ENCODE peak calls at places on chromosomes 12 and 14, in ten cellular contexts. One of them, this sample, is unnamed.

GRCh38 chr14:32709072-32709471 is 229.6 kb upstream of the NPAS3 start:
- DNase-seq in psoas muscle: no peak
- DNase-seq in AG04450: peak
- DNase-seq in body of pancreas: no peak
- DNase-seq in AG10803: peak
- DNase-seq in HFF-Myc: no peak
- DNase-seq in colonic mucosa: no peak
- DNase-seq in lower leg skin: no peak
- DNase-seq in stomach: no peak
- DNase-seq in AG04449: no peak
- DNase-seq in this sample: no peak

GRCh38 chr14:23579739-23580138 is 1.1 kb upstream of the JPH4 start:
- DNase-seq in psoas muscle: no peak
- DNase-seq in AG04450: no peak
- DNase-seq in body of pancreas: no peak
- DNase-seq in AG10803: no peak
- DNase-seq in HFF-Myc: no peak
- DNase-seq in colonic mucosa: no peak
- DNase-seq in lower leg skin: no peak
- DNase-seq in stomach: no peak
- DNase-seq in AG04449: no peak
- DNase-seq in this sample: no peak

GRCh38 chr12:116818341-116818856 is 62.8 kb downstream of the HRK start:
- DNase-seq in psoas muscle: no peak
- DNase-seq in AG04450: no peak
- DNase-seq in body of pancreas: peak
- DNase-seq in AG10803: peak
- DNase-seq in HFF-Myc: no peak
- DNase-seq in colonic mucosa: peak
- DNase-seq in lower leg skin: no peak
- DNase-seq in stomach: peak
- DNase-seq in AG04449: no peak
- DNase-seq in this sample: no peak

GRCh38 chr12:54228471-54228870 is 39.7 kb upstream of the SMUG1 start:
- DNase-seq in psoas muscle: no peak
- DNase-seq in AG04450: no peak
- DNase-seq in body of pancreas: no peak
- DNase-seq in AG10803: no peak
- DNase-seq in HFF-Myc: no peak
- DNase-seq in colonic mucosa: no peak
- DNase-seq in lower leg skin: no peak
- DNase-seq in stomach: no peak
- DNase-seq in AG04449: no peak
- DNase-seq in this sample: no peak

GRCh38 chr14:72560331-72560730 is 333.6 kb downstream of the DPF3 start:
- DNase-seq in psoas muscle: no peak
- DNase-seq in AG04450: no peak
- DNase-seq in body of pancreas: no peak
- DNase-seq in AG10803: no peak
- DNase-seq in HFF-Myc: no peak
- DNase-seq in colonic mucosa: no peak
- DNase-seq in lower leg skin: no peak
- DNase-seq in stomach: peak
- DNase-seq in AG04449: no peak
- DNase-seq in this sample: no peak

GRCh38 chr14:100222219-100223093 is 16.5 kb upstream of the YY1 start:
- DNase-seq in psoas muscle: no peak
- DNase-seq in AG04450: no peak
- DNase-seq in body of pancreas: no peak
- DNase-seq in AG10803: no peak
- DNase-seq in HFF-Myc: no peak
- DNase-seq in colonic mucosa: no peak
- DNase-seq in lower leg skin: no peak
- DNase-seq in stomach: no peak
- DNase-seq in AG04449: no peak
- DNase-seq in this sample: no peak

GRCh38 chr14:32350020-32350419 is 20.9 kb downstream of the AKAP6 start:
- DNase-seq in psoas muscle: no peak
- DNase-seq in AG04450: no peak
- DNase-seq in body of pancreas: no peak
- DNase-seq in AG10803: no peak
- DNase-seq in HFF-Myc: no peak
- DNase-seq in colonic mucosa: no peak
- DNase-seq in lower leg skin: no peak
- DNase-seq in stomach: no peak
- DNase-seq in AG04449: no peak
- DNase-seq in this sample: peak

GRCh38 chr14:23984891-23985607 is 3.7 kb upstream of the DHRS4L2 start:
- DNase-seq in psoas muscle: no peak
- DNase-seq in AG04450: peak
- DNase-seq in body of pancreas: no peak
- DNase-seq in AG10803: peak
- DNase-seq in HFF-Myc: peak
- DNase-seq in colonic mucosa: no peak
- DNase-seq in lower leg skin: no peak
- DNase-seq in stomach: peak
- DNase-seq in AG04449: peak
- DNase-seq in this sample: no peak

GRCh38 chr14:56135001-56135400 is 16.8 kb downstream of the PELI2 start:
- DNase-seq in psoas muscle: no peak
- DNase-seq in AG04450: no peak
- DNase-seq in body of pancreas: peak
- DNase-seq in AG10803: no peak
- DNase-seq in HFF-Myc: no peak
- DNase-seq in colonic mucosa: no peak
- DNase-seq in lower leg skin: no peak
- DNase-seq in stomach: peak
- DNase-seq in AG04449: no peak
- DNase-seq in this sample: no peak

GRCh38 chr12:26736563-26737486 is 96.2 kb downstream of the ITPR2 start:
- DNase-seq in psoas muscle: no peak
- DNase-seq in AG04450: no peak
- DNase-seq in body of pancreas: no peak
- DNase-seq in AG10803: no peak
- DNase-seq in HFF-Myc: no peak
- DNase-seq in colonic mucosa: no peak
- DNase-seq in lower leg skin: no peak
- DNase-seq in stomach: no peak
- DNase-seq in AG04449: no peak
- DNase-seq in this sample: no peak

GRCh38 chr12:95215925-95216324 is 1.3 kb downstream of the FGD6 start:
- DNase-seq in psoas muscle: no peak
- DNase-seq in AG04450: no peak
- DNase-seq in body of pancreas: no peak
- DNase-seq in AG10803: peak
- DNase-seq in HFF-Myc: no peak
- DNase-seq in colonic mucosa: no peak
- DNase-seq in lower leg skin: no peak
- DNase-seq in stomach: no peak
- DNase-seq in AG04449: no peak
- DNase-seq in this sample: no peak

GRCh38 chr12:95216704-95217376 is 427 bp downstream of the FGD6 start:
- DNase-seq in psoas muscle: no peak
- DNase-seq in AG04450: no peak
- DNase-seq in body of pancreas: no peak
- DNase-seq in AG10803: no peak
- DNase-seq in HFF-Myc: no peak
- DNase-seq in colonic mucosa: no peak
- DNase-seq in lower leg skin: no peak
- DNase-seq in stomach: no peak
- DNase-seq in AG04449: no peak
- DNase-seq in this sample: no peak

GRCh38 chr12:95218852-95219171 is 1.2 kb downstream of the VEZT start:
- DNase-seq in psoas muscle: no peak
- DNase-seq in AG04450: no peak
- DNase-seq in body of pancreas: no peak
- DNase-seq in AG10803: no peak
- DNase-seq in HFF-Myc: no peak
- DNase-seq in colonic mucosa: peak
- DNase-seq in lower leg skin: no peak
- DNase-seq in stomach: no peak
- DNase-seq in AG04449: no peak
- DNase-seq in this sample: no peak

GRCh38 chr12:95218164-95218851 is 701 bp downstream of the VEZT start:
- DNase-seq in psoas muscle: no peak
- DNase-seq in AG04450: no peak
- DNase-seq in body of pancreas: no peak
- DNase-seq in AG10803: peak
- DNase-seq in HFF-Myc: no peak
- DNase-seq in colonic mucosa: peak
- DNase-seq in lower leg skin: no peak
- DNase-seq in stomach: no peak
- DNase-seq in AG04449: no peak
- DNase-seq in this sample: no peak

GRCh38 chr12:95217377-95218163 is at the start of the genes FGD6 and VEZT:
- DNase-seq in psoas muscle: peak
- DNase-seq in AG04450: peak
- DNase-seq in body of pancreas: peak
- DNase-seq in AG10803: peak
- DNase-seq in HFF-Myc: peak
- DNase-seq in colonic mucosa: peak
- DNase-seq in lower leg skin: peak
- DNase-seq in stomach: peak
- DNase-seq in AG04449: peak
- DNase-seq in this sample: peak
- TF ChIP-seq CTCF in psoas muscle: peak
- TF ChIP-seq CTCF in AG04450: peak
- TF ChIP-seq CTCF in body of pancreas: peak
- TF ChIP-seq CTCF in AG10803: peak
- TF ChIP-seq CTCF in HFF-Myc: peak
- TF ChIP-seq CTCF in colonic mucosa: peak
- TF ChIP-seq CTCF in lower leg skin: no peak
- TF ChIP-seq CTCF in stomach: peak
- TF ChIP-seq CTCF in AG04449: peak
- TF ChIP-seq CTCF in this sample: peak

DNA sequence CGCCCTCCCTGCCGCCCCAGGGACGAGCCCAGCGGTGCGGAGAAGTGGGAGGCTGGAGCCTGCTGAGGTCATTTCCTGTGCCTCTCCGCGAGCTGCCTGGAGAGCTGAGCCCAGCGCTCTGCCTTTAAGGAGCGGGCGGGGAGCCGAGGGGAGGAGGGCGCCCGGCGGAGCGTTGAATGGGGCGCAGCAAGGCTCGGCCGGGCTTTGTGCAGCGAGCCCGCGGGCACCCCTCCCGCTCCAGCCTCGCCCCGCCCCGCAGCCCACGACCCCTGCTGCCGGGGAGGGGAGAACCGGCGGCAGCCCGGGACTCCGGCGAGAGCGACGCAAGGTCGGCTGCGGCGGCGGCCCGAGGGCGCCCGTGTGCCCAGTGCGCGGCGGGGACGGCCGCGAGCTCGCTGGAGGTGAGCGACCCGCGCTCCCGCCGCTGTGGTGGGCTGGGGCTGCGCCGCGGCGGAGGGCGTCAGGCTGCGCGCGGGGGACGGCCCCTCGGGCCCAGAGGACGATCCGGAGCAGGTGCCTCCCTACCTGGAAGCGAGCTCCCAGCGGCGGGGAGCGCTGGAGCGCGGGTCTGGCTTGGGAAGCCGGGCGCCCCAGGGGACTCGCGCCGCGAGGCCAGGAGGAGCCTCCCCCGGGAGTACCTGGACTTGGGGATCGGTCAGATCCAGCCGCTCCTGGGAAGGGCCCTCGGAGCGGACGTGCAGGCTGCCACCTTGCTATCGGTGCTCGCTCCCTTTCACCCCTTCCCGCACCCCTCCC is at the start of gene PLEKHH1:
- DNase-seq in psoas muscle: peak
- DNase-seq in AG04450: no peak
- DNase-seq in body of pancreas: peak
- DNase-seq in AG10803: peak
- DNase-seq in HFF-Myc: no peak
- DNase-seq in colonic mucosa: peak
- DNase-seq in lower leg skin: peak
- DNase-seq in stomach: peak
- DNase-seq in AG04449: no peak
- DNase-seq in this sample: no peak
- H3K4me3 ChIP-seq in psoas muscle: peak
- H3K4me3 ChIP-seq in AG04450: peak
- H3K4me3 ChIP-seq in body of pancreas: peak
- H3K4me3 ChIP-seq in AG10803: peak
- H3K4me3 ChIP-seq in HFF-Myc: peak
- H3K4me3 ChIP-seq in colonic mucosa: peak
- H3K4me3 ChIP-seq in lower leg skin: peak
- H3K4me3 ChIP-seq in stomach: peak
- H3K4me3 ChIP-seq in AG04449: peak
- H3K4me3 ChIP-seq in this sample: peak

GRCh38 chr12:57009949-57010626 is 3.7 kb upstream of the ZBTB39 start:
- DNase-seq in psoas muscle: no peak
- DNase-seq in AG04450: no peak
- DNase-seq in body of pancreas: no peak
- DNase-seq in AG10803: no peak
- DNase-seq in HFF-Myc: no peak
- DNase-seq in colonic mucosa: no peak
- DNase-seq in lower leg skin: no peak
- DNase-seq in stomach: no peak
- DNase-seq in AG04449: no peak
- DNase-seq in this sample: no peak

GRCh38 chr12:57011438-57012424 is 4.6 kb downstream of the TAC3 start:
- DNase-seq in psoas muscle: no peak
- DNase-seq in AG04450: no peak
- DNase-seq in body of pancreas: no peak
- DNase-seq in AG10803: no peak
- DNase-seq in HFF-Myc: no peak
- DNase-seq in colonic mucosa: no peak
- DNase-seq in lower leg skin: no peak
- DNase-seq in stomach: no peak
- DNase-seq in AG04449: no peak
- DNase-seq in this sample: no peak

GRCh38 chr12:57010627-57011224 is 4.4 kb upstream of the ZBTB39 start:
- DNase-seq in psoas muscle: no peak
- DNase-seq in AG04450: no peak
- DNase-seq in body of pancreas: no peak
- DNase-seq in AG10803: no peak
- DNase-seq in HFF-Myc: no peak
- DNase-seq in colonic mucosa: no peak
- DNase-seq in lower leg skin: no peak
- DNase-seq in stomach: no peak
- DNase-seq in AG04449: no peak
- DNase-seq in this sample: no peak

GRCh38 chr12:57016348-57016747 is at the start of gene TAC3:
- DNase-seq in psoas muscle: no peak
- DNase-seq in AG04450: no peak
- DNase-seq in body of pancreas: no peak
- DNase-seq in AG10803: no peak
- DNase-seq in HFF-Myc: no peak
- DNase-seq in colonic mucosa: no peak
- DNase-seq in lower leg skin: no peak
- DNase-seq in stomach: no peak
- DNase-seq in AG04449: no peak
- DNase-seq in this sample: no peak

GRCh38 chr12:57012600-57013465 is 3.5 kb downstream of the TAC3 start:
- DNase-seq in psoas muscle: no peak
- DNase-seq in AG04450: no peak
- DNase-seq in body of pancreas: no peak
- DNase-seq in AG10803: no peak
- DNase-seq in HFF-Myc: no peak
- DNase-seq in colonic mucosa: no peak
- DNase-seq in lower leg skin: no peak
- DNase-seq in stomach: no peak
- DNase-seq in AG04449: no peak
- DNase-seq in this sample: peak
- TF ChIP-seq CTCF in psoas muscle: no peak
- TF ChIP-seq CTCF in AG04450: no peak
- TF ChIP-seq CTCF in body of pancreas: no peak
- TF ChIP-seq CTCF in AG10803: peak
- TF ChIP-seq CTCF in HFF-Myc: peak
- TF ChIP-seq CTCF in colonic mucosa: no peak
- TF ChIP-seq CTCF in lower leg skin: no peak
- TF ChIP-seq CTCF in stomach: no peak
- TF ChIP-seq CTCF in AG04449: no peak
- TF ChIP-seq CTCF in this sample: peak

GRCh38 chr12:45050751-45051489 is at the start of gene DBX2:
- DNase-seq in psoas muscle: peak
- DNase-seq in AG04450: no peak
- DNase-seq in body of pancreas: no peak
- DNase-seq in AG10803: no peak
- DNase-seq in HFF-Myc: no peak
- DNase-seq in colonic mucosa: no peak
- DNase-seq in lower leg skin: no peak
- DNase-seq in stomach: no peak
- DNase-seq in AG04449: no peak
- DNase-seq in this sample: no peak
- H3K4me3 ChIP-seq in psoas muscle: peak
- H3K4me3 ChIP-seq in AG04450: peak
- H3K4me3 ChIP-seq in body of pancreas: no peak
- H3K4me3 ChIP-seq in AG10803: peak
- H3K4me3 ChIP-seq in HFF-Myc: peak
- H3K4me3 ChIP-seq in colonic mucosa: no peak
- H3K4me3 ChIP-seq in lower leg skin: peak
- H3K4me3 ChIP-seq in stomach: peak
- H3K4me3 ChIP-seq in AG04449: peak
- H3K4me3 ChIP-seq in this sample: no peak